ENCODE peak calls at places on chromosomes 7 and 10, in seven cellular contexts. One of them, this sample, is unnamed.

GRCh38 chr10:21452203-21452602 is 73.3 kb downstream of the SKIDA1 start:
- DNase-seq in CD8-positive, alpha-beta memory T cell: no peak
- DNase-seq in non-pigmented ciliary epithelial cell: no peak
- DNase-seq in left ventricle myocardium inferior: no peak
- DNase-seq in activated CD8-positive, alpha-beta memory T cell treated with anti-CD3 and anti-CD28 coated beads for 1 hour: no peak
- DNase-seq in left colon: no peak
- DNase-seq in activated CD4-positive, alpha-beta T cell treated with anti-CD3 and anti-CD28 coated beads, Interleukin-2, amount 50 U/mL, for 1 hour: no peak
- DNase-seq in this sample: no peak

GRCh38 chr10:100749059-100749308 is 3.6 kb downstream of the PAX2 start:
- DNase-seq in activated CD8-positive, alpha-beta memory T cell treated with anti-CD3 and anti-CD28 coated beads for 1 hour: no peak
- DNase-seq in activated CD4-positive, alpha-beta T cell treated with anti-CD3 and anti-CD28 coated beads, Interleukin-2, amount 50 U/mL, for 1 hour: no peak
- DNase-seq in left colon: no peak
- DNase-seq in CD8-positive, alpha-beta memory T cell: no peak
- DNase-seq in left ventricle myocardium inferior: no peak
- DNase-seq in non-pigmented ciliary epithelial cell: no peak
- DNase-seq in this sample: no peak

GRCh38 chr10:114448897-114449296 is 44.6 kb upstream of the AFAP1L2 start:
- DNase-seq in activated CD4-positive, alpha-beta T cell treated with anti-CD3 and anti-CD28 coated beads, Interleukin-2, amount 50 U/mL, for 1 hour: no peak
- DNase-seq in CD8-positive, alpha-beta memory T cell: no peak
- DNase-seq in non-pigmented ciliary epithelial cell: no peak
- DNase-seq in left ventricle myocardium inferior: no peak
- DNase-seq in left colon: no peak
- DNase-seq in activated CD8-positive, alpha-beta memory T cell treated with anti-CD3 and anti-CD28 coated beads for 1 hour: no peak
- DNase-seq in this sample: no peak

GRCh38 chr10:3776796-3777571 is 8.0 kb downstream of the KLF6 start:
- DNase-seq in non-pigmented ciliary epithelial cell: no peak
- DNase-seq in left ventricle myocardium inferior: no peak
- DNase-seq in activated CD4-positive, alpha-beta T cell treated with anti-CD3 and anti-CD28 coated beads, Interleukin-2, amount 50 U/mL, for 1 hour: peak
- DNase-seq in CD8-positive, alpha-beta memory T cell: no peak
- DNase-seq in left colon: peak
- DNase-seq in activated CD8-positive, alpha-beta memory T cell treated with anti-CD3 and anti-CD28 coated beads for 1 hour: no peak
- DNase-seq in this sample: no peak

GRCh38 chr10:89351402-89352038 is 23.7 kb downstream of the IFIT3 start:
- DNase-seq in CD8-positive, alpha-beta memory T cell: no peak
- DNase-seq in activated CD8-positive, alpha-beta memory T cell treated with anti-CD3 and anti-CD28 coated beads for 1 hour: no peak
- DNase-seq in left colon: no peak
- DNase-seq in left ventricle myocardium inferior: no peak
- DNase-seq in activated CD4-positive, alpha-beta T cell treated with anti-CD3 and anti-CD28 coated beads, Interleukin-2, amount 50 U/mL, for 1 hour: no peak
- DNase-seq in non-pigmented ciliary epithelial cell: no peak
- DNase-seq in this sample: no peak

GRCh38 chr10:97888641-97889262 is 39.1 kb downstream of the GOLGA7B start:
- DNase-seq in activated CD8-positive, alpha-beta memory T cell treated with anti-CD3 and anti-CD28 coated beads for 1 hour: no peak
- DNase-seq in non-pigmented ciliary epithelial cell: no peak
- DNase-seq in CD8-positive, alpha-beta memory T cell: no peak
- DNase-seq in left ventricle myocardium inferior: no peak
- DNase-seq in activated CD4-positive, alpha-beta T cell treated with anti-CD3 and anti-CD28 coated beads, Interleukin-2, amount 50 U/mL, for 1 hour: no peak
- DNase-seq in left colon: peak
- DNase-seq in this sample: no peak

GRCh38 chr7:17390392-17390791 is 91.9 kb downstream of the AHR start:
- DNase-seq in left ventricle myocardium inferior: no peak
- DNase-seq in activated CD4-positive, alpha-beta T cell treated with anti-CD3 and anti-CD28 coated beads, Interleukin-2, amount 50 U/mL, for 1 hour: no peak
- DNase-seq in non-pigmented ciliary epithelial cell: no peak
- DNase-seq in CD8-positive, alpha-beta memory T cell: no peak
- DNase-seq in left colon: no peak
- DNase-seq in activated CD8-positive, alpha-beta memory T cell treated with anti-CD3 and anti-CD28 coated beads for 1 hour: no peak
- DNase-seq in this sample: no peak

GRCh38 chr7:144824360-144824759 is 11.5 kb downstream of the TPK1 start:
- DNase-seq in activated CD8-positive, alpha-beta memory T cell treated with anti-CD3 and anti-CD28 coated beads for 1 hour: no peak
- DNase-seq in left ventricle myocardium inferior: no peak
- DNase-seq in left colon: no peak
- DNase-seq in CD8-positive, alpha-beta memory T cell: no peak
- DNase-seq in activated CD4-positive, alpha-beta T cell treated with anti-CD3 and anti-CD28 coated beads, Interleukin-2, amount 50 U/mL, for 1 hour: no peak
- DNase-seq in non-pigmented ciliary epithelial cell: peak
- DNase-seq in this sample: no peak

GRCh38 chr10:114252883-114253282 is 13.8 kb downstream of the VWA2 start:
- DNase-seq in left ventricle myocardium inferior: no peak
- DNase-seq in non-pigmented ciliary epithelial cell: no peak
- DNase-seq in CD8-positive, alpha-beta memory T cell: no peak
- DNase-seq in left colon: no peak
- DNase-seq in activated CD4-positive, alpha-beta T cell treated with anti-CD3 and anti-CD28 coated beads, Interleukin-2, amount 50 U/mL, for 1 hour: no peak
- DNase-seq in activated CD8-positive, alpha-beta memory T cell treated with anti-CD3 and anti-CD28 coated beads for 1 hour: no peak
- DNase-seq in this sample: no peak

GRCh38 chr7:144019457-144019856 is 19.3 kb downstream of the OR6B1 start:
- DNase-seq in non-pigmented ciliary epithelial cell: peak
- DNase-seq in left colon: no peak
- DNase-seq in left ventricle myocardium inferior: no peak
- DNase-seq in activated CD4-positive, alpha-beta T cell treated with anti-CD3 and anti-CD28 coated beads, Interleukin-2, amount 50 U/mL, for 1 hour: no peak
- DNase-seq in activated CD8-positive, alpha-beta memory T cell treated with anti-CD3 and anti-CD28 coated beads for 1 hour: no peak
- DNase-seq in CD8-positive, alpha-beta memory T cell: no peak
- DNase-seq in this sample: no peak

GRCh38 chr7:33233659-33234058 is 104.3 kb downstream of the BBS9 start:
- DNase-seq in activated CD8-positive, alpha-beta memory T cell treated with anti-CD3 and anti-CD28 coated beads for 1 hour: no peak
- DNase-seq in non-pigmented ciliary epithelial cell: no peak
- DNase-seq in activated CD4-positive, alpha-beta T cell treated with anti-CD3 and anti-CD28 coated beads, Interleukin-2, amount 50 U/mL, for 1 hour: no peak
- DNase-seq in left ventricle myocardium inferior: no peak
- DNase-seq in left colon: no peak
- DNase-seq in CD8-positive, alpha-beta memory T cell: no peak
- DNase-seq in this sample: no peak

GRCh38 chr7:131293018-131293417 is 34.7 kb upstream of the MKLN1 start:
- DNase-seq in activated CD8-positive, alpha-beta memory T cell treated with anti-CD3 and anti-CD28 coated beads for 1 hour: no peak
- DNase-seq in non-pigmented ciliary epithelial cell: peak
- DNase-seq in left colon: no peak
- DNase-seq in CD8-positive, alpha-beta memory T cell: no peak
- DNase-seq in left ventricle myocardium inferior: peak
- DNase-seq in activated CD4-positive, alpha-beta T cell treated with anti-CD3 and anti-CD28 coated beads, Interleukin-2, amount 50 U/mL, for 1 hour: no peak
- DNase-seq in this sample: no peak

GRCh38 chr7:3464900-3465622 is 164.0 kb downstream of the SDK1 start:
- DNase-seq in activated CD4-positive, alpha-beta T cell treated with anti-CD3 and anti-CD28 coated beads, Interleukin-2, amount 50 U/mL, for 1 hour: peak
- DNase-seq in left ventricle myocardium inferior: no peak
- DNase-seq in left colon: no peak
- DNase-seq in CD8-positive, alpha-beta memory T cell: peak
- DNase-seq in non-pigmented ciliary epithelial cell: no peak
- DNase-seq in activated CD8-positive, alpha-beta memory T cell treated with anti-CD3 and anti-CD28 coated beads for 1 hour: no peak
- DNase-seq in this sample: peak

This sample was measured in naive thymus-derived CD4-positive, alpha-beta T cell.